ENCODE peak calls at places on chromosomes 3 and 15, in eight cellular contexts. One of them, this sample, is unnamed.

GRCh38 chr3:184795493-184796198 is 16.3 kb upstream of the VPS8 start:
- DNase-seq in HuH-7: peak; percentile 61
- DNase-seq in WERI-Rb-1: no peak
- DNase-seq in stimulated activated CD8-positive, alpha-beta memory T cell treated with anti-CD3 and anti-CD28 coated beads, Interleukin-2, amount 100 ng/mL, for 48 hours: no peak
- DNase-seq in activated gamma-delta T cell treated with Interleukin-2 at 50 U/mL for 16 hours: no peak
- DNase-seq in endothelial cell: no peak
- DNase-seq in germinal center: no peak
- DNase-seq in lower leg skin: peak; percentile 56
- DNase-seq in this sample: no peak

GRCh38 chr3:62940763-62941632 is 65.8 kb upstream of the CADPS start:
- DNase-seq in germinal center: no peak
- DNase-seq in endothelial cell: no peak
- DNase-seq in WERI-Rb-1: no peak
- DNase-seq in lower leg skin: no peak
- DNase-seq in activated gamma-delta T cell treated with Interleukin-2 at 50 U/mL for 16 hours: no peak
- DNase-seq in HuH-7: no peak
- DNase-seq in stimulated activated CD8-positive, alpha-beta memory T cell treated with anti-CD3 and anti-CD28 coated beads, Interleukin-2, amount 100 ng/mL, for 48 hours: no peak
- DNase-seq in this sample: peak; percentile 47

GRCh38 chr15:78047631-78048409 is 29.7 kb downstream of the TBC1D2B start:
- DNase-seq in WERI-Rb-1: no peak
- DNase-seq in HuH-7: no peak
- DNase-seq in germinal center: no peak
- DNase-seq in endothelial cell: no peak
- DNase-seq in activated gamma-delta T cell treated with Interleukin-2 at 50 U/mL for 16 hours: peak; percentile 40
- DNase-seq in stimulated activated CD8-positive, alpha-beta memory T cell treated with anti-CD3 and anti-CD28 coated beads, Interleukin-2, amount 100 ng/mL, for 48 hours: no peak
- DNase-seq in lower leg skin: no peak
- DNase-seq in this sample: no peak

GRCh38 chr3:99087277-99087676 is 185.8 kb upstream of the DCBLD2 start:
- DNase-seq in endothelial cell: no peak
- DNase-seq in WERI-Rb-1: no peak
- DNase-seq in HuH-7: no peak
- DNase-seq in stimulated activated CD8-positive, alpha-beta memory T cell treated with anti-CD3 and anti-CD28 coated beads, Interleukin-2, amount 100 ng/mL, for 48 hours: no peak
- DNase-seq in activated gamma-delta T cell treated with Interleukin-2 at 50 U/mL for 16 hours: no peak
- DNase-seq in lower leg skin: no peak
- DNase-seq in germinal center: no peak
- DNase-seq in this sample: no peak

GRCh38 chr15:101307897-101308603 is 13.0 kb upstream of the SNRPA1 start:
- DNase-seq in activated gamma-delta T cell treated with Interleukin-2 at 50 U/mL for 16 hours: no peak
- DNase-seq in WERI-Rb-1: no peak
- DNase-seq in stimulated activated CD8-positive, alpha-beta memory T cell treated with anti-CD3 and anti-CD28 coated beads, Interleukin-2, amount 100 ng/mL, for 48 hours: no peak
- DNase-seq in germinal center: no peak
- DNase-seq in HuH-7: no peak
- DNase-seq in endothelial cell: no peak
- DNase-seq in lower leg skin: peak; percentile 66
- DNase-seq in this sample: no peak

GRCh38 chr15:44159492-44159891 is 35.6 kb downstream of the FRMD5 start:
- DNase-seq in lower leg skin: no peak
- DNase-seq in activated gamma-delta T cell treated with Interleukin-2 at 50 U/mL for 16 hours: no peak
- DNase-seq in endothelial cell: no peak
- DNase-seq in stimulated activated CD8-positive, alpha-beta memory T cell treated with anti-CD3 and anti-CD28 coated beads, Interleukin-2, amount 100 ng/mL, for 48 hours: no peak
- DNase-seq in germinal center: no peak
- DNase-seq in WERI-Rb-1: peak; percentile 15
- DNase-seq in HuH-7: no peak
- DNase-seq in this sample: peak; percentile 26

GRCh38 chr15:91319715-91320059 is 219.6 kb downstream of the SV2B start:
- DNase-seq in germinal center: no peak
- DNase-seq in lower leg skin: no peak
- DNase-seq in HuH-7: no peak
- DNase-seq in endothelial cell: no peak
- DNase-seq in WERI-Rb-1: no peak
- DNase-seq in stimulated activated CD8-positive, alpha-beta memory T cell treated with anti-CD3 and anti-CD28 coated beads, Interleukin-2, amount 100 ng/mL, for 48 hours: no peak
- DNase-seq in activated gamma-delta T cell treated with Interleukin-2 at 50 U/mL for 16 hours: no peak
- DNase-seq in this sample: no peak

GRCh38 chr3:154120903-154121235 is 321 bp upstream of the ARHGEF26 start:
- DNase-seq in stimulated activated CD8-positive, alpha-beta memory T cell treated with anti-CD3 and anti-CD28 coated beads, Interleukin-2, amount 100 ng/mL, for 48 hours: no peak
- DNase-seq in WERI-Rb-1: no peak
- DNase-seq in HuH-7: no peak
- DNase-seq in lower leg skin: no peak
- DNase-seq in germinal center: no peak
- DNase-seq in activated gamma-delta T cell treated with Interleukin-2 at 50 U/mL for 16 hours: no peak
- DNase-seq in endothelial cell: no peak
- DNase-seq in this sample: no peak

GRCh38 chr3:150687613-150688012 is 16.1 kb downstream of the ERICH6 start:
- DNase-seq in HuH-7: no peak
- DNase-seq in germinal center: no peak
- DNase-seq in lower leg skin: no peak
- DNase-seq in endothelial cell: no peak
- DNase-seq in stimulated activated CD8-positive, alpha-beta memory T cell treated with anti-CD3 and anti-CD28 coated beads, Interleukin-2, amount 100 ng/mL, for 48 hours: no peak
- DNase-seq in WERI-Rb-1: no peak
- DNase-seq in activated gamma-delta T cell treated with Interleukin-2 at 50 U/mL for 16 hours: no peak
- DNase-seq in this sample: no peak

GRCh38 chr15:100732359-100733055 is 130.1 kb downstream of the ASB7 start:
- DNase-seq in lower leg skin: peak; percentile 80
- DNase-seq in endothelial cell: no peak
- DNase-seq in WERI-Rb-1: no peak
- DNase-seq in HuH-7: no peak
- DNase-seq in activated gamma-delta T cell treated with Interleukin-2 at 50 U/mL for 16 hours: no peak
- DNase-seq in germinal center: no peak
- DNase-seq in stimulated activated CD8-positive, alpha-beta memory T cell treated with anti-CD3 and anti-CD28 coated beads, Interleukin-2, amount 100 ng/mL, for 48 hours: no peak
- DNase-seq in this sample: peak; percentile 72

GRCh38 chr3:181050738-181051137 is 61.2 kb upstream of the DNAJC19 start:
- DNase-seq in activated gamma-delta T cell treated with Interleukin-2 at 50 U/mL for 16 hours: no peak
- DNase-seq in HuH-7: no peak
- DNase-seq in stimulated activated CD8-positive, alpha-beta memory T cell treated with anti-CD3 and anti-CD28 coated beads, Interleukin-2, amount 100 ng/mL, for 48 hours: no peak
- DNase-seq in endothelial cell: no peak
- DNase-seq in germinal center: no peak
- DNase-seq in WERI-Rb-1: no peak
- DNase-seq in lower leg skin: no peak
- DNase-seq in this sample: no peak

GRCh38 chr15:67165653-67166260 is 88.7 kb downstream of the AAGAB start:
- DNase-seq in activated gamma-delta T cell treated with Interleukin-2 at 50 U/mL for 16 hours: no peak
- DNase-seq in germinal center: no peak
- DNase-seq in HuH-7: no peak
- DNase-seq in WERI-Rb-1: no peak
- DNase-seq in lower leg skin: no peak
- DNase-seq in stimulated activated CD8-positive, alpha-beta memory T cell treated with anti-CD3 and anti-CD28 coated beads, Interleukin-2, amount 100 ng/mL, for 48 hours: no peak
- DNase-seq in endothelial cell: no peak
- DNase-seq in this sample: no peak

GRCh38 chr3:106183762-106184391 is 315.1 kb upstream of the CBLB start:
- DNase-seq in germinal center: no peak
- DNase-seq in WERI-Rb-1: no peak
- DNase-seq in stimulated activated CD8-positive, alpha-beta memory T cell treated with anti-CD3 and anti-CD28 coated beads, Interleukin-2, amount 100 ng/mL, for 48 hours: no peak
- DNase-seq in lower leg skin: no peak
- DNase-seq in endothelial cell: no peak
- DNase-seq in activated gamma-delta T cell treated with Interleukin-2 at 50 U/mL for 16 hours: no peak
- DNase-seq in HuH-7: no peak
- DNase-seq in this sample: peak; percentile 14

GRCh38 chr15:73781038-73781925 is 28.1 kb upstream of the INSYN1 start:
- DNase-seq in stimulated activated CD8-positive, alpha-beta memory T cell treated with anti-CD3 and anti-CD28 coated beads, Interleukin-2, amount 100 ng/mL, for 48 hours: no peak
- DNase-seq in activated gamma-delta T cell treated with Interleukin-2 at 50 U/mL for 16 hours: no peak
- DNase-seq in WERI-Rb-1: peak; percentile 45
- DNase-seq in HuH-7: no peak
- DNase-seq in germinal center: no peak
- DNase-seq in lower leg skin: no peak
- DNase-seq in endothelial cell: peak; percentile 19
- DNase-seq in this sample: no peak

GRCh38 chr3:51547274-51547673 is 8.8 kb downstream of the RAD54L2 start:
- DNase-seq in endothelial cell: no peak
- DNase-seq in lower leg skin: no peak
- DNase-seq in HuH-7: no peak
- DNase-seq in activated gamma-delta T cell treated with Interleukin-2 at 50 U/mL for 16 hours: no peak
- DNase-seq in WERI-Rb-1: no peak
- DNase-seq in germinal center: no peak
- DNase-seq in stimulated activated CD8-positive, alpha-beta memory T cell treated with anti-CD3 and anti-CD28 coated beads, Interleukin-2, amount 100 ng/mL, for 48 hours: no peak
- DNase-seq in this sample: no peak

GRCh38 chr3:194112120-194113106 is 23.5 kb upstream of the HES1 start:
- DNase-seq in WERI-Rb-1: no peak
- DNase-seq in endothelial cell: no peak
- DNase-seq in lower leg skin: no peak
- DNase-seq in HuH-7: peak; percentile 79
- DNase-seq in activated gamma-delta T cell treated with Interleukin-2 at 50 U/mL for 16 hours: no peak
- DNase-seq in germinal center: no peak
- DNase-seq in stimulated activated CD8-positive, alpha-beta memory T cell treated with anti-CD3 and anti-CD28 coated beads, Interleukin-2, amount 100 ng/mL, for 48 hours: no peak
- DNase-seq in this sample: peak; percentile 87

GRCh38 chr15:101504866-101505609 is 15.5 kb upstream of the PCSK6 start:
- DNase-seq in germinal center: no peak
- DNase-seq in activated gamma-delta T cell treated with Interleukin-2 at 50 U/mL for 16 hours: no peak
- DNase-seq in stimulated activated CD8-positive, alpha-beta memory T cell treated with anti-CD3 and anti-CD28 coated beads, Interleukin-2, amount 100 ng/mL, for 48 hours: no peak
- DNase-seq in HuH-7: no peak
- DNase-seq in lower leg skin: peak; percentile 52
- DNase-seq in endothelial cell: no peak
- DNase-seq in WERI-Rb-1: no peak
- DNase-seq in this sample: no peak

GRCh38 chr15:48720646-48721045 is 75.1 kb upstream of the FBN1 start:
- DNase-seq in WERI-Rb-1: no peak
- DNase-seq in stimulated activated CD8-positive, alpha-beta memory T cell treated with anti-CD3 and anti-CD28 coated beads, Interleukin-2, amount 100 ng/mL, for 48 hours: no peak
- DNase-seq in germinal center: no peak
- DNase-seq in HuH-7: peak; percentile 2
- DNase-seq in lower leg skin: no peak
- DNase-seq in activated gamma-delta T cell treated with Interleukin-2 at 50 U/mL for 16 hours: no peak
- DNase-seq in endothelial cell: no peak
- DNase-seq in this sample: no peak

GRCh38 chr15:39301589-39301999 is 279.3 kb upstream of the THBS1 start:
- DNase-seq in stimulated activated CD8-positive, alpha-beta memory T cell treated with anti-CD3 and anti-CD28 coated beads, Interleukin-2, amount 100 ng/mL, for 48 hours: no peak
- DNase-seq in activated gamma-delta T cell treated with Interleukin-2 at 50 U/mL for 16 hours: no peak
- DNase-seq in lower leg skin: no peak
- DNase-seq in endothelial cell: no peak
- DNase-seq in HuH-7: no peak
- DNase-seq in WERI-Rb-1: no peak
- DNase-seq in germinal center: no peak
- DNase-seq in this sample: no peak

GRCh38 chr3:11522953-11523792 is 120.5 kb downstream of the VGLL4 start:
- DNase-seq in WERI-Rb-1: no peak
- DNase-seq in activated gamma-delta T cell treated with Interleukin-2 at 50 U/mL for 16 hours: no peak
- DNase-seq in germinal center: no peak
- DNase-seq in HuH-7: no peak
- DNase-seq in endothelial cell: no peak
- DNase-seq in stimulated activated CD8-positive, alpha-beta memory T cell treated with anti-CD3 and anti-CD28 coated beads, Interleukin-2, amount 100 ng/mL, for 48 hours: no peak
- DNase-seq in lower leg skin: peak; percentile 29
- DNase-seq in this sample: no peak

GRCh38 chr3:3288288-3288687 is 108.8 kb upstream of the CRBN start:
- DNase-seq in endothelial cell: no peak
- DNase-seq in WERI-Rb-1: no peak
- DNase-seq in lower leg skin: no peak
- DNase-seq in stimulated activated CD8-positive, alpha-beta memory T cell treated with anti-CD3 and anti-CD28 coated beads, Interleukin-2, amount 100 ng/mL, for 48 hours: no peak
- DNase-seq in germinal center: no peak
- DNase-seq in HuH-7: no peak
- DNase-seq in activated gamma-delta T cell treated with Interleukin-2 at 50 U/mL for 16 hours: no peak
- DNase-seq in this sample: no peak

GRCh38 chr3:68059628-68060027 is 405.2 kb upstream of the SUCLG2 start:
- DNase-seq in stimulated activated CD8-positive, alpha-beta memory T cell treated with anti-CD3 and anti-CD28 coated beads, Interleukin-2, amount 100 ng/mL, for 48 hours: no peak
- DNase-seq in HuH-7: no peak
- DNase-seq in endothelial cell: no peak
- DNase-seq in germinal center: no peak
- DNase-seq in WERI-Rb-1: no peak
- DNase-seq in activated gamma-delta T cell treated with Interleukin-2 at 50 U/mL for 16 hours: no peak
- DNase-seq in lower leg skin: no peak
- DNase-seq in this sample: no peak

GRCh38 chr3:167198949-167199348 is 181.1 kb downstream of the ZBBX start:
- DNase-seq in germinal center: no peak
- DNase-seq in activated gamma-delta T cell treated with Interleukin-2 at 50 U/mL for 16 hours: no peak
- DNase-seq in stimulated activated CD8-positive, alpha-beta memory T cell treated with anti-CD3 and anti-CD28 coated beads, Interleukin-2, amount 100 ng/mL, for 48 hours: no peak
- DNase-seq in lower leg skin: no peak
- DNase-seq in endothelial cell: no peak
- DNase-seq in WERI-Rb-1: no peak
- DNase-seq in HuH-7: no peak
- DNase-seq in this sample: no peak

GRCh38 chr3:102024270-102024904 is 175.1 kb downstream of the NFKBIZ start:
- DNase-seq in lower leg skin: no peak
- DNase-seq in stimulated activated CD8-positive, alpha-beta memory T cell treated with anti-CD3 and anti-CD28 coated beads, Interleukin-2, amount 100 ng/mL, for 48 hours: no peak
- DNase-seq in endothelial cell: no peak
- DNase-seq in germinal center: no peak
- DNase-seq in WERI-Rb-1: no peak
- DNase-seq in HuH-7: no peak
- DNase-seq in activated gamma-delta T cell treated with Interleukin-2 at 50 U/mL for 16 hours: no peak
- DNase-seq in this sample: no peak

GRCh38 chr15:24696855-24697254 is 21.3 kb downstream of the NPAP1 start:
- DNase-seq in endothelial cell: no peak
- DNase-seq in germinal center: no peak
- DNase-seq in HuH-7: no peak
- DNase-seq in stimulated activated CD8-positive, alpha-beta memory T cell treated with anti-CD3 and anti-CD28 coated beads, Interleukin-2, amount 100 ng/mL, for 48 hours: no peak
- DNase-seq in activated gamma-delta T cell treated with Interleukin-2 at 50 U/mL for 16 hours: no peak
- DNase-seq in lower leg skin: no peak
- DNase-seq in WERI-Rb-1: no peak
- DNase-seq in this sample: no peak

GRCh38 chr15:89772933-89773583 is 3.1 kb upstream of the MESP2 start:
- DNase-seq in HuH-7: peak; percentile 83
- DNase-seq in activated gamma-delta T cell treated with Interleukin-2 at 50 U/mL for 16 hours: no peak
- DNase-seq in WERI-Rb-1: no peak
- DNase-seq in lower leg skin: no peak
- DNase-seq in germinal center: peak; percentile 29
- DNase-seq in stimulated activated CD8-positive, alpha-beta memory T cell treated with anti-CD3 and anti-CD28 coated beads, Interleukin-2, amount 100 ng/mL, for 48 hours: no peak
- DNase-seq in endothelial cell: no peak
- DNase-seq in this sample: no peak

GRCh38 chr15:85543741-85544155 is 163.3 kb downstream of the AKAP13 start:
- DNase-seq in activated gamma-delta T cell treated with Interleukin-2 at 50 U/mL for 16 hours: peak; percentile 51
- DNase-seq in lower leg skin: peak; percentile 90
- DNase-seq in HuH-7: no peak
- DNase-seq in WERI-Rb-1: peak; percentile 31
- DNase-seq in endothelial cell: peak; percentile 6
- DNase-seq in germinal center: no peak
- DNase-seq in stimulated activated CD8-positive, alpha-beta memory T cell treated with anti-CD3 and anti-CD28 coated beads, Interleukin-2, amount 100 ng/mL, for 48 hours: peak; percentile 14
- DNase-seq in this sample: no peak

GRCh38 chr3:127887321-127887720 is 27.7 kb upstream of the KBTBD12 start:
- DNase-seq in endothelial cell: no peak
- DNase-seq in activated gamma-delta T cell treated with Interleukin-2 at 50 U/mL for 16 hours: no peak
- DNase-seq in HuH-7: no peak
- DNase-seq in lower leg skin: no peak
- DNase-seq in WERI-Rb-1: no peak
- DNase-seq in germinal center: no peak
- DNase-seq in stimulated activated CD8-positive, alpha-beta memory T cell treated with anti-CD3 and anti-CD28 coated beads, Interleukin-2, amount 100 ng/mL, for 48 hours: no peak
- DNase-seq in this sample: no peak

GRCh38 chr3:122055215-122055614 is at the start of gene CD86:
- DNase-seq in WERI-Rb-1: no peak
- DNase-seq in endothelial cell: no peak
- DNase-seq in HuH-7: no peak
- DNase-seq in activated gamma-delta T cell treated with Interleukin-2 at 50 U/mL for 16 hours: no peak
- DNase-seq in stimulated activated CD8-positive, alpha-beta memory T cell treated with anti-CD3 and anti-CD28 coated beads, Interleukin-2, amount 100 ng/mL, for 48 hours: no peak
- DNase-seq in lower leg skin: no peak
- DNase-seq in germinal center: peak; percentile 39
- DNase-seq in this sample: no peak

GRCh38 chr3:189978753-189979152 is 141.9 kb downstream of the P3H2 start:
- DNase-seq in activated gamma-delta T cell treated with Interleukin-2 at 50 U/mL for 16 hours: no peak
- DNase-seq in WERI-Rb-1: no peak
- DNase-seq in stimulated activated CD8-positive, alpha-beta memory T cell treated with anti-CD3 and anti-CD28 coated beads, Interleukin-2, amount 100 ng/mL, for 48 hours: no peak
- DNase-seq in germinal center: no peak
- DNase-seq in endothelial cell: no peak
- DNase-seq in lower leg skin: no peak
- DNase-seq in HuH-7: no peak
- DNase-seq in this sample: no peak

GRCh38 chr3:98592345-98592935 is 971 bp downstream of the CPOX start:
- DNase-seq in HuH-7: no peak
- DNase-seq in endothelial cell: no peak
- DNase-seq in WERI-Rb-1: no peak
- DNase-seq in stimulated activated CD8-positive, alpha-beta memory T cell treated with anti-CD3 and anti-CD28 coated beads, Interleukin-2, amount 100 ng/mL, for 48 hours: no peak
- DNase-seq in activated gamma-delta T cell treated with Interleukin-2 at 50 U/mL for 16 hours: no peak
- DNase-seq in lower leg skin: no peak
- DNase-seq in germinal center: no peak
- DNase-seq in this sample: no peak

GRCh38 chr3:56366641-56366984 is 101.7 kb downstream of the ERC2 start:
- DNase-seq in endothelial cell: no peak
- DNase-seq in stimulated activated CD8-positive, alpha-beta memory T cell treated with anti-CD3 and anti-CD28 coated beads, Interleukin-2, amount 100 ng/mL, for 48 hours: no peak
- DNase-seq in WERI-Rb-1: peak; percentile 50
- DNase-seq in lower leg skin: no peak
- DNase-seq in germinal center: no peak
- DNase-seq in HuH-7: no peak
- DNase-seq in activated gamma-delta T cell treated with Interleukin-2 at 50 U/mL for 16 hours: no peak
- DNase-seq in this sample: no peak